ENCODE peak calls at places on chromosomes 1 and 21, in four cellular contexts. A is neural progenitor cell, W is Panc1, B is hepatocyte. E is an unnamed sample.

GRCh38 chr1:42922687-42923366 is 35.8 kb downstream of the SLC2A1 start:
- DNase-seq in A (peak), B (peak), W (no peak), E (peak)

GRCh38 chr1:103492003-103492665 is 33.4 kb upstream of the RNPC3 start:
- DNase-seq in W (no peak), A (no peak), B (no peak), E (no peak)

GRCh38 chr1:82874041-82874440 is 1073.3 kb downstream of the ADGRL2 start:
- DNase-seq in B (no peak), W (no peak), A (no peak), E (no peak)

GRCh38 chr21:42699196-42699595 is 45.8 kb downstream of the PDE9A start:
- DNase-seq in B (no peak), W (no peak), A (no peak), E (no peak)

GRCh38 chr1:15254521-15254920 is 7.5 kb downstream of the FHAD1 start:
- DNase-seq in B (no peak), W (no peak), A (no peak), E (no peak)

GRCh38 chr1:11481019-11481418 is 2.1 kb downstream of the DISP3 start:
- DNase-seq in W (no peak), B (no peak), A (peak), E (no peak)

GRCh38 chr21:16402752-16403151 is 673.0 kb downstream of the USP25 start:
- DNase-seq in W (no peak), A (no peak), B (no peak), E (no peak)

GRCh38 chr1:15204931-15205330 is 42.1 kb upstream of the FHAD1 start:
- DNase-seq in A (no peak), W (no peak), B (no peak), E (no peak)

GRCh38 chr1:64823691-64824476 is 79.0 kb downstream of the RAVER2 start:
- DNase-seq in B (peak), A (peak), W (peak), E (peak)
- H3K27ac ChIP-seq in B (no peak), A (no peak), W (no peak), E (peak)

GRCh38 chr21:38819051-38819718 is 13.5 kb downstream of the ETS2 start:
- DNase-seq in A (no peak), B (no peak), W (no peak), E (no peak)
- H3K4me3 ChIP-seq in A (no peak), B (no peak), W (no peak), E (no peak)

GRCh38 chr21:45975017-45975595 is 6.5 kb upstream of the COL6A1 start:
- DNase-seq in W (no peak), B (peak), A (peak), E (no peak)

GRCh38 chr21:45974073-45975016 is 7.2 kb upstream of the COL6A1 start:
- DNase-seq in B (peak), A (peak), W (no peak), E (no peak)

GRCh38 chr21:45977396-45977795 is 4.2 kb upstream of the COL6A1 start:
- DNase-seq in W (no peak), B (no peak), A (no peak), E (no peak)

GRCh38 chr21:45979141-45979631 is 2.4 kb upstream of the COL6A1 start:
- DNase-seq in A (no peak), B (no peak), W (no peak), E (no peak)

DNA sequence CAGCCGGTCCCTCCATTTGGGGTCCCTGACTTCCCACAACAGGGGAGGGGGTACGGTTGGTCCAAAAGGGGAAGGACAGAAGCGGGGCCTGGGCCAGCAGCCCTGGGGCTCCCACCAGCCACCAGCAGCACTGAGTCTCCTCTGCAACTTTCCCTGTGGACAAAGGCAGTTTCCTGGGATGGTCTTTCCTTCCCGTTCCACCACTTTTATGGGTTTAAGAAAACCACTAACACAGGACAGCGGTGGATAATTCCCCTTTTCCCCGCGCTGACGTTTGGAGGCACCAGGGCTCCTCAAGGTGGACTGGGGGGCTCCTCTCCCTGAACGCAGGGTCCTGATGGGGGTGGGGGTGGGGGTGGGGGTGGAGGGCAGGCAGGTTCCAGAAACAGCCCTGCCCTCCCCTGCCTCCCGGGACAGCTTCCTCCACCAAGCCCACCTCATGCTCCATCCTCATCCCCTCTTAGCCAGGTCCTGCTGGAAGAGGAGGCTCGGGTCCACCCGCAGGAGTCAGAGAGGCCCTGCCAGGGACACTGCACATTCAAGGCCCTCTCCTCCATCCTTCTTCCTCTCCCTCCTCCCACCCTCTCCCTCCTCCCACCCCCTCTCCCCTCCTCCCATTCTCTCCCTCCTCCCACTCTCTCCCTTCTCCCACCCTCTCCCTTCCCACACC is 4.8 kb upstream of the COL6A1 start:
- DNase-seq in B (no peak), W (no peak), A (no peak), E (no peak)
- H3K27ac ChIP-seq in B (peak), W (no peak), A (no peak), E (no peak)

GRCh38 chr1:197958438-197958837 is 41.3 kb downstream of the LHX9 start:
- DNase-seq in W (no peak), A (no peak), B (no peak), E (no peak)
- H3K4me3 ChIP-seq in W (no peak), A (no peak), B (no peak), E (no peak)

GRCh38 chr1:61956012-61956645 is 213.8 kb downstream of the PATJ start:
- DNase-seq in W (no peak), A (no peak), B (no peak), E (no peak)
- H3K27ac ChIP-seq in W (no peak), A (no peak), B (no peak), E (no peak)

GRCh38 chr1:68175621-68176398 is 56.5 kb downstream of the WLS start:
- DNase-seq in A (no peak), B (peak), W (no peak), E (peak)

GRCh38 chr1:68178821-68179490 is 53.4 kb downstream of the WLS start:
- DNase-seq in A (no peak), B (no peak), W (peak), E (no peak)

GRCh38 chr1:68168545-68169065 is 63.7 kb downstream of the WLS start:
- DNase-seq in W (no peak), B (no peak), A (no peak), E (no peak)

GRCh38 chr1:68174173-68175113 is 57.9 kb downstream of the WLS start:
- DNase-seq in W (peak), B (peak), A (peak), E (peak)

DNA sequence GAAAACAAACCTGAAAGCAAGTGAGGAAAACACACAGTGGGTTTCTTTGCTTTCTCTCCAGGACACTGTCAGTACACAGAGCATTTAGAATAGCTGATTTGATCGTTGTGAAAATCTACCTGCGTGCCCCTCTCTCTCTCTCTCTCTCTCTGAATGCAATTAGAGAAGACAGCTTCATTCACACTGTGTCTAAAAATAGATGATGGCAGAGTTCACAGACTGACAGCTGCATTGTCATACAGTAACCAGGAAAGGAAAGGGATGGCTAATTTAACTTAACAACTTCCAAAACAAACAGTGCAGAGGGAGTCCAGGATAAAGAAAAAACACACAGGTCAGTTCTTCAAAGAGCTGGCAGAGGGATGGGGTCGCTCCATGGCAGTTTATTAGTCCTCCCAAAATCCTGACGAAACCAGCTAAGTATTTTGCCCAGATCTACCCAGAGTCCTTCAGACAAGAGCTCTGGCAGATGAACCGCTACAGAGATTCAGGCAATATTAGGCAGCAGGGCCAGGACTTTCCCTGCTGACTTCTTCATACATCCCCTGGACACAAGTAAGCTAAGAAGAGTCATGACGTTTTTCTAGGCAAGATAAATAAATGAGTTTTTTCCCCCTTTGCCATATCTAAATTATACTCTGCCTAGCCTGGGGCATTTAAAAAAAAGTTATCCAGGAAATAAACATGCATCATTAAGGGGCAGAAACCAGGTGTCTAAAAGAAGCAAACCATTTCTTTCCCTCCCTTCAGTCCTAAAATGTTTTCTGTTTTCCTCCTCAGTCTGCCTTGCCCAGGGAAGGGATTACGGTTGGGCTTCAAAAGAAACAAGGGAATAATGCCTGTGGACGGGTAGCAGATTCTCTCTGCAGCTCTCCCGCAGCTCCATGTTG is 58.8 kb downstream of the WLS start:
- DNase-seq in B (no peak), A (no peak), W (peak), E (no peak)
- H3K4me3 ChIP-seq in B (no peak), A (no peak), W (no peak), E (no peak)

DNA sequence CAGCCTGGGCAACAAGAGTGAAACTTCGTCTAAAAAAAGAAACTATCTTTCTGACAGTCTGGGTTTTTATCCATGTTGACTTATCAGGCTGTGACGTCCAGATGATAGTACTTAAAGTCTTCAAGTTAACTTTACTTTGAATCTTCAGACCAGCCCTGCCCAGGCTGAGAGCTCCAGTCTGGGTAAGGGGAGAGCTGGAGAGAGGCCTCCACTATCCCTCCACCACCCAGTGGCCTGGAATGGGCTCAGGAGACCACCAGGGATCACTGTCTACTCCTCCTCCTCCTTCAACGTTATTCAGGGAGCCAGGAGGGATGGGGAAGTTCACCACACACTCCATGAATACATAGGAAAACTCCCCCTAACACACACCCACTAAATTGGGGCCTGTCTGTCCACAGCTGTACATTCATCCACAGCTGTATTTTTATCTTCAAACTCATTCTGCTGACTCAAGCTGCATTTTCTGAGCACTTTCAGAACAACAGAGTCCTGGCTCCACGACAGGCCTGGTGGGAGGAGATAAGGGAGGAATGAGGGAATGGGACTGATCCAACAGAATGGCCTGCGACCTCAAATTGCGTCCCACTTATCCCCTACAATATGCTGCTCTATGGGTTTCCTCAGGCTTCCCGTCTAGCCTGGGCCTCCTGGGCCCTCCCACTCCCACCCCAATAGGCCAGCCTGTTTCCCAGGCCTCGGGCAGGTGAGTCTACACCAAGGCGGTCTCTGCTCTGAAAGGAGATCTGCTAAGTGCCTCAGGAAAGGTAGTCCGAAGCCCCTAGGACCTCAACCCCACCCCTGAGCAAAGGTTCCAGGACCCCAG is 1.8 kb downstream of the SLC45A3 start:
- DNase-seq in B (peak), A (no peak), W (no peak), E (no peak)
- H3K27ac ChIP-seq in B (peak), A (no peak), W (no peak), E (no peak)